ENCODE peak calls at places on chromosomes 3 and 15, in ten cellular contexts. F, O, N, V, U, R, G, B, J and M are unnamed samples.

GRCh38 chr15:22257047-22257667 is 176.8 kb downstream of the OR4M2 start:
- DNase-seq in O (no peak), F (no peak), B (peak), U (no peak), N (no peak), J (no peak), G (no peak), R (no peak), V (no peak), M (no peak)

GRCh38 chr15:56772868-56773639 is 39.7 kb upstream of the ZNF280D start:
- DNase-seq in N (no peak), O (no peak), F (no peak), B (peak), J (no peak), G (no peak), R (no peak), V (peak), U (no peak), M (no peak)

GRCh38 chr3:155809181-155809580 is 3.1 kb upstream of the C3orf33 start:
- DNase-seq in J (no peak), U (no peak), O (no peak), N (no peak), F (no peak), V (peak), B (peak), G (peak), R (no peak), M (no peak)

GRCh38 chr3:43748179-43748578 is 57.4 kb downstream of the ABHD5 start:
- DNase-seq in V (peak), U (no peak), N (no peak), B (peak), G (peak), J (no peak), R (no peak), O (no peak), F (no peak), M (no peak)

GRCh38 chr3:124965413-124965812 is 30.9 kb upstream of the MUC13 start:
- DNase-seq in V (no peak), G (peak), O (no peak), R (no peak), U (no peak), F (no peak), N (no peak), J (no peak), B (peak), M (no peak)

GRCh38 chr3:152317956-152318355 is 49.2 kb downstream of the MBNL1 start:
- DNase-seq in B (peak), U (no peak), N (no peak), O (no peak), R (no peak), F (no peak), J (no peak), G (peak), V (peak), M (no peak)

GRCh38 chr3:194262345-194263305 is 88.5 kb downstream of the CPN2 start:
- DNase-seq in J (no peak), G (no peak), B (no peak), V (no peak), N (no peak), U (no peak), R (no peak), O (no peak), F (no peak), M (no peak)

GRCh38 chr15:86876387-86876786 is 796.7 kb downstream of the AGBL1 start:
- DNase-seq in B (no peak), J (no peak), N (no peak), O (no peak), V (no peak), R (no peak), G (no peak), F (no peak), U (no peak), M (no peak)

GRCh38 chr3:114451051-114451451 is 157.2 kb downstream of the TIGIT start:
- DNase-seq in F (peak), B (no peak), V (no peak), G (no peak), N (no peak), J (no peak), R (no peak), U (no peak), O (no peak), M (no peak)

GRCh38 chr3:179973024-179973423 is 63.7 kb downstream of the PEX5L start:
- DNase-seq in G (no peak), J (no peak), B (peak), V (no peak), U (no peak), R (no peak), N (no peak), F (no peak), O (no peak), M (no peak)

GRCh38 chr15:56428821-56429458 is 36.0 kb downstream of the MNS1 start:
- DNase-seq in J (no peak), G (peak), F (peak), B (peak), R (no peak), V (peak), N (peak), U (no peak), O (no peak), M (peak)

GRCh38 chr15:43795197-43795596 is 3.1 kb downstream of the SERF2 start:
- DNase-seq in O (no peak), N (no peak), B (no peak), U (no peak), R (no peak), F (no peak), V (no peak), G (no peak), J (no peak), M (no peak)

GRCh38 chr15:83129791-83130190 is 22.3 kb downstream of the TM6SF1 start:
- DNase-seq in U (no peak), R (no peak), N (no peak), F (no peak), J (no peak), V (no peak), G (no peak), B (no peak), O (no peak), M (no peak)

GRCh38 chr3:21237638-21238037 is 513.4 kb downstream of the ZNF385D start:
- DNase-seq in N (no peak), B (no peak), G (no peak), R (no peak), U (no peak), F (no peak), J (no peak), O (no peak), V (no peak), M (no peak)

GRCh38 chr3:112390783-112391641 is 58.1 kb downstream of the CD200 start:
- DNase-seq in R (no peak), F (no peak), N (no peak), V (peak), J (peak), G (peak), O (no peak), B (peak), U (no peak), M (no peak)

GRCh38 chr15:60871152-60871551 is 357.9 kb downstream of the RORA start:
- DNase-seq in G (no peak), J (no peak), N (no peak), O (no peak), R (no peak), U (no peak), F (no peak), V (no peak), B (no peak), M (no peak)

GRCh38 chr3:174408310-174408709 is 450.8 kb upstream of the NAALADL2 start:
- DNase-seq in O (no peak), G (peak), J (no peak), R (no peak), U (no peak), B (peak), N (no peak), F (no peak), V (peak), M (no peak)

GRCh38 chr15:29141206-29141907 is 128.3 kb downstream of the NSMCE3 start:
- DNase-seq in B (no peak), N (no peak), U (no peak), O (no peak), J (no peak), G (peak), R (no peak), V (peak), F (no peak), M (no peak)

GRCh38 chr3:142964150-142964498 is 650 bp upstream of the PAQR9 start:
- DNase-seq in R (no peak), U (no peak), F (no peak), J (peak), G (peak), B (peak), N (no peak), O (no peak), V (no peak), M (no peak)

GRCh38 chr3:119630562-119631329 is 29.6 kb downstream of the POPDC2 start:
- DNase-seq in B (peak), F (no peak), V (peak), J (no peak), U (no peak), G (peak), O (peak), R (no peak), N (peak), M (no peak)

GRCh38 chr3:58000306-58000705 is 7.9 kb upstream of the FLNB start:
- DNase-seq in J (no peak), U (no peak), R (no peak), F (no peak), G (no peak), O (no peak), N (no peak), B (no peak), V (no peak), M (no peak)

GRCh38 chr3:64595253-64595694 is 92.5 kb downstream of the ADAMTS9 start:
- DNase-seq in V (peak), F (no peak), R (no peak), N (no peak), O (peak), U (no peak), J (no peak), B (peak), G (peak), M (no peak)

GRCh38 chr3:71299160-71299559 is 284.4 kb downstream of the FOXP1 start:
- DNase-seq in O (no peak), U (no peak), G (no peak), R (no peak), F (no peak), B (no peak), N (no peak), V (no peak), J (no peak), M (no peak)

GRCh38 chr3:25088284-25088683 is 339.8 kb upstream of the RARB start:
- DNase-seq in F (no peak), G (no peak), J (no peak), O (no peak), U (no peak), N (no peak), V (no peak), B (no peak), R (no peak), M (no peak)

GRCh38 chr3:197352382-197352781 is 54.0 kb upstream of the DLG1 start:
- DNase-seq in B (peak), N (peak), U (no peak), F (no peak), O (peak), R (peak), G (peak), J (no peak), V (peak), M (no peak)

GRCh38 chr3:121508384-121508783 is 37.4 kb downstream of the POLQ start:
- DNase-seq in U (no peak), G (no peak), O (no peak), F (no peak), B (no peak), R (no peak), N (no peak), V (no peak), J (no peak), M (no peak)

GRCh38 chr15:65081758-65082157 is 5.2 kb downstream of the KBTBD13 start:
- DNase-seq in F (no peak), R (no peak), N (no peak), J (no peak), U (no peak), O (no peak), V (no peak), B (no peak), G (no peak), M (no peak)

GRCh38 chr15:77514635-77515421 is 94.1 kb downstream of the HMG20A start:
- DNase-seq in V (no peak), F (no peak), O (no peak), N (no peak), G (no peak), R (no peak), J (no peak), U (no peak), B (no peak), M (no peak)

GRCh38 chr15:96053039-96054021 is 277.2 kb upstream of the NR2F2 start:
- DNase-seq in G (peak), U (no peak), J (peak), R (peak), B (no peak), F (no peak), O (peak), N (peak), V (peak), M (no peak)

GRCh38 chr3:133853063-133853924 is 42.4 kb downstream of the RAB6B start:
- DNase-seq in N (no peak), R (no peak), V (no peak), O (no peak), F (no peak), B (no peak), J (no peak), G (peak), U (no peak), M (no peak)

GRCh38 chr3:184688251-184688851 is 23.5 kb downstream of the MAGEF1 start:
- DNase-seq in B (peak), V (peak), G (peak), R (peak), U (no peak), N (no peak), J (no peak), O (peak), F (no peak), M (no peak)

GRCh38 chr3:5055352-5056004 is 66.6 kb upstream of the ARL8B start:
- DNase-seq in J (no peak), U (no peak), N (no peak), O (no peak), R (no peak), B (no peak), V (no peak), F (no peak), G (no peak), M (no peak)

GRCh38 chr3:170469151-170470062 is 50.7 kb downstream of the CLDN11 start:
- DNase-seq in V (no peak), F (no peak), R (no peak), J (no peak), O (no peak), N (no peak), B (peak), U (no peak), G (no peak), M (no peak)

GRCh38 chr3:49867871-49868321 is 1.8 kb downstream of the CAMKV start:
- DNase-seq in J (peak), U (no peak), O (no peak), B (peak), G (peak), N (peak), V (peak), R (no peak), F (peak), M (no peak)

GRCh38 chr3:53890726-53891499 is 746 bp downstream of the SELENOK start:
- DNase-seq in J (no peak), N (peak), R (peak), F (peak), U (no peak), V (peak), B (peak), O (no peak), G (no peak), M (peak)

GRCh38 chr15:35738370-35738769 is 192.4 kb upstream of the DPH6 start:
- DNase-seq in F (no peak), G (no peak), R (no peak), V (peak), O (no peak), J (no peak), B (peak), N (peak), U (no peak), M (no peak)

GRCh38 chr3:100120693-100121092 is 6.4 kb upstream of the FILIP1L start:
- DNase-seq in B (no peak), U (no peak), J (no peak), V (no peak), F (no peak), R (no peak), G (peak), O (peak), N (no peak), M (no peak)

GRCh38 chr3:143480306-143480852 is 360.8 kb downstream of the CHST2 start:
- DNase-seq in G (peak), F (no peak), J (no peak), V (peak), N (no peak), R (no peak), U (no peak), O (no peak), B (peak), M (no peak)

GRCh38 chr3:52277972-52278509 is 408 bp downstream of the WDR82 start:
- DNase-seq in G (peak), N (no peak), J (peak), B (peak), U (no peak), O (peak), V (no peak), R (no peak), F (peak), M (peak)

GRCh38 chr15:89776274-89777072 is at the start of gene MESP2:
- DNase-seq in O (peak), V (peak), B (peak), R (peak), G (peak), U (no peak), J (peak), F (no peak), N (peak), M (peak)
- TF ChIP-seq CTCF in O (peak), V (peak), B (peak), R (no peak), G (peak), U (peak), J (peak), F (no peak), N (peak), M (no peak)

GRCh38 chr3:29452923-29453277 is 172.0 kb downstream of the RBMS3 start:
- DNase-seq in N (no peak), G (no peak), O (no peak), U (no peak), B (no peak), F (no peak), V (no peak), J (no peak), R (no peak), M (no peak)

GRCh38 chr3:29456901-29457300 is 176.0 kb downstream of the RBMS3 start:
- DNase-seq in O (no peak), B (no peak), F (no peak), N (no peak), U (no peak), R (no peak), G (no peak), J (no peak), V (no peak), M (no peak)

GRCh38 chr3:29451901-29452300 is 171.0 kb downstream of the RBMS3 start:
- DNase-seq in O (no peak), G (no peak), J (no peak), F (no peak), U (no peak), R (no peak), N (no peak), V (no peak), B (no peak), M (no peak)

GRCh38 chr3:29453278-29453961 is 172.5 kb downstream of the RBMS3 start:
- DNase-seq in B (no peak), U (no peak), V (no peak), O (peak), J (no peak), R (peak), F (no peak), G (no peak), N (no peak), M (no peak)

GRCh38 chr3:29454326-29454725 is 173.5 kb downstream of the RBMS3 start:
- DNase-seq in N (no peak), O (no peak), B (no peak), U (no peak), V (no peak), F (no peak), J (no peak), R (no peak), G (no peak), M (no peak)
- TF ChIP-seq CTCF in N (no peak), O (no peak), B (no peak), U (no peak), V (no peak), F (no peak), J (no peak), R (no peak), G (no peak), M (no peak)

GRCh38 chr3:38843898-38844297 is 27.9 kb upstream of the SCN10A start:
- DNase-seq in R (no peak), G (no peak), V (peak), J (no peak), O (no peak), B (peak), N (peak), U (no peak), F (peak), M (no peak)
- TF ChIP-seq CTCF in R (no peak), G (peak), V (peak), J (peak), O (no peak), B (peak), N (peak), U (no peak), F (peak), M (no peak)

GRCh38 chr3:62228467-62228866 is 144.9 kb downstream of the FEZF2 start:
- DNase-seq in U (no peak), V (no peak), R (no peak), J (no peak), B (no peak), O (no peak), N (no peak), G (no peak), F (no peak), M (no peak)

GRCh38 chr3:62237296-62237948 is 135.9 kb downstream of the FEZF2 start:
- DNase-seq in G (no peak), R (no peak), J (no peak), U (no peak), N (no peak), V (no peak), F (no peak), O (no peak), B (no peak), M (no peak)

GRCh38 chr3:62229201-62229600 is 144.1 kb downstream of the FEZF2 start:
- DNase-seq in R (no peak), V (no peak), F (no peak), G (no peak), N (no peak), J (peak), U (no peak), O (no peak), B (no peak), M (no peak)

GRCh38 chr3:62229908-62230307 is 143.4 kb downstream of the FEZF2 start:
- DNase-seq in J (no peak), G (peak), R (no peak), U (no peak), N (peak), B (peak), O (no peak), F (no peak), V (peak), M (no peak)

GRCh38 chr3:62233065-62233464 is 140.3 kb downstream of the FEZF2 start:
- DNase-seq in R (no peak), F (no peak), V (no peak), O (no peak), G (no peak), B (no peak), N (peak), U (no peak), J (no peak), M (no peak)
- TF ChIP-seq CTCF in R (no peak), F (no peak), V (no peak), O (no peak), G (no peak), B (no peak), N (peak), U (no peak), J (no peak), M (no peak)

GRCh38 chr3:13626396-13626795 is 77.5 kb downstream of the FBLN2 start:
- DNase-seq in B (no peak), G (peak), V (no peak), U (no peak), J (no peak), F (no peak), N (peak), R (no peak), O (no peak), M (no peak)
- TF ChIP-seq CTCF in B (no peak), G (no peak), V (no peak), U (no peak), J (no peak), F (no peak), N (no peak), R (no peak), O (no peak), M (no peak)

GRCh38 chr3:158220575-158220974 is 110.7 kb downstream of the RSRC1 start:
- DNase-seq in O (no peak), R (no peak), G (no peak), N (no peak), V (no peak), U (no peak), J (no peak), F (no peak), B (no peak), M (no peak)
- TF ChIP-seq CTCF in O (no peak), R (no peak), G (no peak), N (no peak), V (no peak), U (no peak), J (no peak), F (no peak), B (no peak), M (no peak)

GRCh38 chr3:178152010-178152409 is 384.2 kb upstream of the KCNMB2 start:
- DNase-seq in J (no peak), N (no peak), G (no peak), V (no peak), O (no peak), B (no peak), F (no peak), U (no peak), R (no peak), M (no peak)
- TF ChIP-seq CTCF in J (no peak), N (no peak), G (no peak), V (no peak), O (no peak), B (no peak), F (peak), U (no peak), R (no peak), M (no peak)

GRCh38 chr15:79025201-79025600 is 65.4 kb downstream of the RASGRF1 start:
- DNase-seq in V (no peak), U (no peak), R (no peak), N (no peak), J (no peak), B (no peak), F (peak), G (no peak), O (no peak), M (no peak)
- TF ChIP-seq CTCF in V (no peak), U (no peak), R (no peak), N (peak), J (no peak), B (no peak), F (peak), G (no peak), O (no peak), M (no peak)

GRCh38 chr3:72888546-72889309 is 882 bp downstream of the GXYLT2 start:
- DNase-seq in U (no peak), R (no peak), J (peak), N (peak), G (no peak), O (no peak), F (no peak), V (peak), B (peak), M (no peak)
- TF ChIP-seq CTCF in U (no peak), R (no peak), J (no peak), N (no peak), G (no peak), O (no peak), F (no peak), V (no peak), B (no peak), M (no peak)